ENCODE peak calls at places on chromosomes 16 and 17, in six cellular contexts. C is AG04449, L is colonic mucosa, G is nephron progenitor cell, X is OCI-LY7, S is HFFc6. M is an unnamed sample.

GRCh38 chr17:81249233-81250040 is 10.3 kb downstream of the NDUFAF8 start:
- DNase-seq in G (no peak), X (peak; percentile 26), L (no peak), C (no peak), S (no peak), M (no peak)

GRCh38 chr16:19963306-19963705 is 78.7 kb upstream of the GPRC5B start:
- DNase-seq in C (no peak), L (no peak), X (no peak), S (no peak), G (no peak), M (no peak)

GRCh38 chr17:13337171-13337570 is 264.6 kb downstream of the HS3ST3A1 start:
- DNase-seq in L (no peak), C (no peak), G (no peak), X (no peak), S (no peak), M (no peak)

GRCh38 chr17:41784207-41784744 is 2.2 kb downstream of the JUP start:
- DNase-seq in C (no peak), G (peak; percentile 38), X (no peak), L (peak; percentile 60), S (no peak), M (peak; percentile 32)

GRCh38 chr17:64783556-64784352 is 121.6 kb upstream of the SMURF2 start:
- DNase-seq in X (no peak), C (no peak), G (no peak), L (peak; percentile 16), S (no peak), M (no peak)

GRCh38 chr17:38511126-38512108 is 83.2 kb downstream of the ARHGAP23 start:
- DNase-seq in C (peak; percentile 28), G (peak; percentile 18), S (peak; percentile 66), X (no peak), L (no peak), M (peak; percentile 54)

GRCh38 chr17:63395075-63395815 is 50.9 kb downstream of the CYB561 start:
- DNase-seq in L (no peak), S (peak; percentile 85), G (no peak), X (no peak), C (peak; percentile 26), M (peak; percentile 92)

GRCh38 chr17:80494547-80494946 is 18.1 kb upstream of the NPTX1 start:
- DNase-seq in L (no peak), C (no peak), X (no peak), S (no peak), G (no peak), M (no peak)

GRCh38 chr16:84603115-84603816 is 14.6 kb downstream of the COTL1 start:
- DNase-seq in S (peak; percentile 97), X (no peak), L (peak; percentile 60), C (peak; percentile 90), G (no peak), M (peak; percentile 98)

GRCh38 chr17:57868007-57868774 is 18.3 kb upstream of the MRPS23 start:
- DNase-seq in L (peak; percentile 48), G (peak; percentile 58), X (peak; percentile 85), S (peak; percentile 83), C (peak; percentile 44), M (peak; percentile 94)
- TF ChIP-seq CTCF in L (peak; percentile 21), G (peak; percentile 32), X (peak; percentile 50), S (peak; percentile 69), C (peak; percentile 64), M (peak; percentile 62)

GRCh38 chr16:70251651-70252354 is at the start of gene EXOSC6:
- DNase-seq in G (peak; percentile 92), C (peak; percentile 41), S (peak; percentile 87), L (peak; percentile 93), X (peak; percentile 97), M (peak; percentile 82)

GRCh38 chr16:70252355-70252988 is 732 bp upstream of the EXOSC6 start:
- DNase-seq in S (no peak), C (no peak), L (no peak), G (peak; percentile 41), X (peak; percentile 13), M (peak; percentile 18)

GRCh38 chr16:70254965-70255286 is 3.2 kb upstream of the EXOSC6 start:
- DNase-seq in S (no peak), G (no peak), C (no peak), L (no peak), X (no peak), M (no peak)

GRCh38 chr16:70254095-70254964 is 2.6 kb upstream of the EXOSC6 start:
- DNase-seq in X (no peak), L (no peak), S (no peak), C (no peak), G (no peak), M (no peak)

DNA sequence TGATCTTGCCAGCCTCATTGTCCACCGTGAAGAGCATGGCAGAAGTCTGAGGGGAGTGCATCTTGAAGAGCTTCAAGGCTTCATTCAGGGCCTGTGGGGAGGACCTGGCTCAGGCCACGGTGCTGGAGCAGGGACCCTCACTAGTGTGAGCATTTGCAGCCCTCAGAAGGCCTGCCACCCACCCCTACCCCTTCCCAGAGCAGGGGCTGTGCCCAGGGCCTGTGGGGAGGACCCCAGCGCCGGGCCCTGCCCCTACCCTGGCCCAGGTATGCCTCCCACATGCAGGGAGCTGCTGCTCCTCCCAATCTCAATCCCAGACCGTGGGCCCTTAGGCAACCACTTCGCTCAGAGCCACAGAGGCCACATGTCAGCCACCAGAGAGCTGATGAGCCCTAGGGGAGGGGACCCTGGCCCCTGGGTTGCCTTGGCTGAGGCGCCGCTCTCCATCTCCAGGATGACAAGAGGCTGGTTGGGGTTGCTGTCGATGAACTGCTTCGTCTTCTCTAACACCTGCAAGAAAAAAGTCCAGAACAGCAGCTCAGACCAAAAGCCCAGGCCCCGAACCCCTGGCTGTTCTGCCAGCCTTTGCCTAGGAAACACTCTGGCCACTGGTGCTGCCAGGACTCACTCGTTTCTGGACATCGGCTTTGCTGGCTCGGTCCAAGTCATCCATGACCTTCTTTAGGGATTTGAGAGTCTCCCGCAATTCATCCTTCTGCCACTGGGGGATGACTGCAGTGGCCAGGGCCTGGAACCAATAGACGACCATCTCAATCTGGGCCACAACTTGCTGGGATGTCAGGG is 1.8 kb upstream of the EXOSC6 start:
- DNase-seq in L (peak; percentile 46), G (peak; percentile 67), C (no peak), S (peak; percentile 24), X (peak; percentile 50), M (peak; percentile 41)
- TF ChIP-seq CTCF in L (peak; percentile 57), G (peak; percentile 55), C (peak; percentile 50), S (peak; percentile 80), X (peak; percentile 70), M (peak; percentile 64)

GRCh38 chr16:68083239-68083781 is 1.9 kb upstream of the NFATC3 start:
- DNase-seq in X (no peak), C (no peak), L (no peak), S (no peak), G (no peak), M (no peak)

GRCh38 chr16:68084504-68085258 is 489 bp upstream of the NFATC3 start:
- DNase-seq in L (peak; percentile 90), G (peak; percentile 84), C (no peak), S (peak; percentile 79), X (peak; percentile 93), M (peak; percentile 40)

GRCh38 chr16:68085259-68086071 is at the start of gene NFATC3:
- DNase-seq in X (peak; percentile 98), S (peak; percentile 96), C (peak; percentile 61), L (peak; percentile 98), G (peak; percentile 99), M (peak; percentile 94)

GRCh38 chr16:68082596-68083238 is 2.5 kb upstream of the NFATC3 start:
- DNase-seq in L (no peak), G (no peak), S (no peak), X (no peak), C (no peak), M (no peak)

DNA sequence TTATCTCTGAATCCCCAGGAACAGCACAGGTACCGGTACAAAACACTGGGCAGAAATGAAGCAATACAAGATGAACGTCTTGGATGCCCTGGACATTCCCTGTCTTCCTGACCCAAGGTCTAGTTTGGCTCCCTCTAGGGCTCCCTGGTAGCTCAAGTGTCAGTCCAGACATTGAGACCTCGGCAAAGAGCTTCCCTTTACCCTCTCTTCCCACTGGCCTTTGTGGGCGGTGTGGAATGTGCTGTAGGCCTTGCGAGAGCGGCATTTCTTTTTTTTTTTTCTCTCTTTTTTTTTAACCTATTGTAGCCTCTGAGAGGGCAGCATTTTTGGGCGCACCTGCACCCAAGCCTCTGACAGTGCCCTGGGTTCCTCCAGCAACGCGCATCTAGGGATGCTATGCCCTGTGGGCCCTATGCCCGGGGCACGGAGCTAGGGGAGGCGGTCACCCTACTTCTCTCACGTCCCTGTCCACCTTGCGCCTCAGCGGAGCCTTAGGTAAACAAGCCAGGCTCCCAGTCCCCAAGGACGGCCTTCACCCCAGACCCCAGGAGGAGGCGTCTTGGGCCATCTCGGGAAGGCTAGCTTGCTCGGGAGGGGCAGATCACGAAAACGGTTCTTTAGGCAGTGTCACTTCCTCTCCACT is 1.2 kb upstream of the NFATC3 start:
- DNase-seq in L (peak; percentile 47), S (peak; percentile 48), G (peak; percentile 39), C (no peak), X (no peak), M (no peak)
- TF ChIP-seq CTCF in L (no peak), S (no peak), G (no peak), C (no peak), X (no peak), M (no peak)

DNA sequence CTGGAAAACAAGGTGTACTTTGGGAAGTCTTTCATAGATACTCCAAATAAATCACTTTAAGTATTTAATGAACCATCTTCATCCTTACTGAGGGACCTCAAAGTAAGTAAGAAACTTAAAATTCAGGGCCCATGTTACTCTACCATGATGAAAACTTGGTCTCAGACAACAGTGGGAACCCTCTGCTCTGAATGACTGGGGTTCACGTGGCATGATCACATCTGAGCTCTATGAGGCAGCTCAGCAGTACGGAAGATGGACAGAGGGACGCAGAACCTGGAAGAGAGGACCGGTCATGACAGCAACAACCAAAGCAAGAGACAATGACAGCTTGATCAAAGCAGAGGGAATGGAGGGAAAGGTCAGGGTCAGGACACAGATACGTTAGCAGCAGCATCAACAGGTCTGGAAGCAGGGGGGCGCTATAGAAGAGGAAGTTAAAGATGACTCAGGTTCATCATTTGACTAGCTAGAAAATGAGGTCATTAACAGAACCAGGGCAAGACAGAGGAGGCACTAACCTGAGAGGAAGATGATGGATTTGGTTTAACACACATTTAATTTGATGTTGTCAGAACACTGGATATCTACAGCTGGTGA is 9.5 kb downstream of the XPO6 start:
- DNase-seq in C (no peak), X (no peak), L (no peak), S (no peak), G (no peak), M (no peak)
- TF ChIP-seq CTCF in C (no peak), X (peak; percentile 44), L (no peak), S (peak; percentile 52), G (no peak), M (no peak)

GRCh38 chr17:21085707-21086106 is 41.1 kb upstream of the DHRS7B start:
- DNase-seq in X (no peak), G (no peak), C (no peak), S (no peak), L (no peak), M (no peak)
- TF ChIP-seq CTCF in X (peak; percentile 13), G (no peak), C (no peak), S (no peak), L (no peak), M (no peak)

GRCh38 chr16:22813223-22813945 is 578 bp upstream of the HS3ST2 start:
- DNase-seq in S (peak; percentile 34), C (no peak), L (peak; percentile 39), G (peak; percentile 95), X (no peak), M (peak; percentile 11)
- TF ChIP-seq CTCF in S (peak; percentile 81), C (peak; percentile 87), L (peak; percentile 27), G (peak; percentile 82), X (no peak), M (peak; percentile 55)

M was measured in fibroblast of the aortic adventitia.